ENCODE peak calls at places on chromosomes 11 and 22, in five cellular contexts. M is iPS-NIHi11, T is heart right ventricle, V is iris pigment epithelial cell, B is right atrium auricular region. H is an unnamed sample.
A peak's percentile ranks its signal among the peaks of the same experiment; 100 is the strongest.

GRCh38 chr11:86919557-86920210 is 35.5 kb downstream of the FZD4 start:
- DNase-seq in M (peak; percentile 60), T (peak; percentile 28), V (peak; percentile 82), B (no peak), H (peak; percentile 82)

GRCh38 chr11:67665537-67666302 is 8.7 kb downstream of the ALDH3B2 start:
- DNase-seq in M (peak; percentile 67), T (no peak), V (no peak), B (no peak), H (no peak)

GRCh38 chr22:27456696-27457503 is 344.7 kb downstream of the MN1 start:
- DNase-seq in M (no peak), T (no peak), V (peak; percentile 89), B (no peak), H (peak; percentile 58)

GRCh38 chr11:69705901-69706787 is 2.3 kb upstream of the FGF19 start:
- DNase-seq in M (no peak), T (no peak), V (no peak), B (no peak), H (no peak)

GRCh38 chr11:6646040-6646439 is 9.6 kb downstream of the DCHS1 start:
- DNase-seq in M (no peak), T (peak; percentile 87), V (peak; percentile 80), B (peak; percentile 71), H (peak; percentile 87)

GRCh38 chr22:46766611-46767010 is 4.2 kb downstream of the TBC1D22A start:
- DNase-seq in M (no peak), T (no peak), V (no peak), B (no peak), H (no peak)

GRCh38 chr11:73170140-73170539 is 28.0 kb upstream of the FCHSD2 start:
- DNase-seq in M (no peak), T (no peak), V (no peak), B (no peak), H (no peak)

GRCh38 chr22:23686416-23687024 is 4.3 kb upstream of the RGL4 start:
- DNase-seq in M (no peak), T (no peak), V (no peak), B (no peak), H (no peak)

GRCh38 chr11:92455221-92455790 is 230.7 kb downstream of the FAT3 start:
- DNase-seq in M (no peak), T (no peak), V (no peak), B (no peak), H (no peak)